ENCODE peak calls at places on chromosome 3, in ten cellular contexts. V is brain microvascular endothelial cell, U is retinal pigment epithelial cell, D is PC-9, S is fibroblast of the aortic adventitia, O is uterus, G is WTC11, Z is H9, K is MM.1S, R is AG09319. L is an unnamed sample.

GRCh38 chr3:172626241-172626640 is 84.6 kb downstream of the NCEH1 start:
- DNase-seq in Z (no peak), O (no peak), G (no peak), K (no peak), D (peak; percentile 44), S (peak; percentile 77), V (peak; percentile 68), R (no peak), U (peak; percentile 64), L (peak; percentile 51)

GRCh38 chr3:182533394-182533793 is 259.9 kb upstream of the ATP11B start:
- DNase-seq in K (no peak), O (no peak), D (peak; percentile 44), V (no peak), Z (no peak), G (no peak), U (peak; percentile 33), R (no peak), S (no peak), L (no peak)

GRCh38 chr3:146326875-146327543 is 76.1 kb upstream of the PLSCR4 start:
- DNase-seq in V (peak; percentile 60), K (peak; percentile 53), Z (no peak), R (peak; percentile 53), S (peak; percentile 88), G (no peak), U (no peak), O (peak; percentile 37), D (no peak), L (peak; percentile 26)

GRCh38 chr3:54215521-54215920 is 93.2 kb downstream of the CACNA2D3 start:
- DNase-seq in O (no peak), K (no peak), G (no peak), S (no peak), D (no peak), U (no peak), V (no peak), Z (no peak), R (no peak), L (no peak)

GRCh38 chr3:185423178-185423577 is 60.2 kb downstream of the MAP3K13 start:
- DNase-seq in U (no peak), O (no peak), V (peak; percentile 29), R (no peak), D (peak; percentile 29), G (no peak), S (peak; percentile 10), Z (no peak), K (peak; percentile 91), L (no peak)

GRCh38 chr3:120081719-120082118 is 12.5 kb downstream of the GSK3B start:
- DNase-seq in R (no peak), G (no peak), K (no peak), V (no peak), S (no peak), Z (no peak), O (no peak), U (no peak), D (no peak), L (no peak)

GRCh38 chr3:11059090-11059798 is 66.7 kb downstream of the SLC6A1 start:
- DNase-seq in Z (peak; percentile 82), D (peak; percentile 67), K (peak; percentile 36), U (peak; percentile 15), V (peak; percentile 73), G (peak; percentile 77), S (peak; percentile 78), O (peak; percentile 55), R (peak; percentile 18), L (peak; percentile 23)

GRCh38 chr3:29758108-29759020 is 477.5 kb downstream of the RBMS3 start:
- DNase-seq in S (peak; percentile 93), G (no peak), U (peak; percentile 71), D (no peak), O (no peak), Z (no peak), R (peak; percentile 79), V (no peak), K (no peak), L (peak; percentile 51)

GRCh38 chr3:22176911-22177310 is 425.9 kb upstream of the ZNF385D start:
- DNase-seq in V (no peak), D (no peak), K (no peak), Z (no peak), S (no peak), U (no peak), O (no peak), R (no peak), G (no peak), L (no peak)

GRCh38 chr3:190336516-190337189 is 14.4 kb upstream of the CLDN1 start:
- DNase-seq in K (no peak), U (no peak), G (no peak), S (no peak), R (no peak), Z (no peak), D (no peak), V (no peak), O (no peak), L (no peak)

GRCh38 chr3:190340071-190340470 is 17.8 kb upstream of the CLDN1 start:
- DNase-seq in K (no peak), O (no peak), Z (no peak), R (no peak), U (no peak), V (no peak), G (no peak), S (no peak), D (no peak), L (no peak)

GRCh38 chr3:190338717-190339116 is 16.5 kb upstream of the CLDN1 start:
- DNase-seq in Z (no peak), V (no peak), D (peak; percentile 30), U (no peak), K (no peak), O (no peak), S (peak; percentile 31), R (no peak), G (no peak), L (no peak)

GRCh38 chr3:190333961-190334360 is 11.7 kb upstream of the CLDN1 start:
- DNase-seq in Z (no peak), K (no peak), R (no peak), S (no peak), D (no peak), U (no peak), O (no peak), V (no peak), G (no peak), L (no peak)

DNA sequence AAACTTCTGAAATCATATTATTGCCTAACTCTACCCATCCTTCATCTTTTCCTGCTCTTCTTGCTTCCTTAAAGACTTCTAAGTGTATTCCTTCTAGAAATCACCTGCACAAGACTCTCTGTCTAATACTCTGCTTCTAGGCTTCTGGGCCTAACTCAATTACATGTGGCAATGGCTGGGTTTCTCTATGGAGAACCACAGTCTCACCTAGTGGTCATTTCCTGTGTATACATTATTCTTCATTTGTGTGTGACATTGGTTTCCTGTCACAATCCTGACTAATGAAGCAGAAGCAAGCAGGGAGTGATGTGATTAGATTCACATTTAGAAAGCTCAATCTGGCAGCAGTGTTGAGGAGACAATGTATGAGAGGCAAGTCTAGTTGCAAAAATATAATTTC is 16.9 kb upstream of the CLDN1 start:
- DNase-seq in Z (no peak), V (no peak), G (no peak), O (no peak), U (no peak), S (peak; percentile 37), D (no peak), R (no peak), K (peak; percentile 35), L (no peak)
- TF ChIP-seq CTCF in Z (peak; percentile 33), V (peak; percentile 36), G (no peak), O (no peak), U (no peak), S (peak; percentile 27), D (peak; percentile 41), R (no peak), K (peak; percentile 27), L (no peak)

DNA sequence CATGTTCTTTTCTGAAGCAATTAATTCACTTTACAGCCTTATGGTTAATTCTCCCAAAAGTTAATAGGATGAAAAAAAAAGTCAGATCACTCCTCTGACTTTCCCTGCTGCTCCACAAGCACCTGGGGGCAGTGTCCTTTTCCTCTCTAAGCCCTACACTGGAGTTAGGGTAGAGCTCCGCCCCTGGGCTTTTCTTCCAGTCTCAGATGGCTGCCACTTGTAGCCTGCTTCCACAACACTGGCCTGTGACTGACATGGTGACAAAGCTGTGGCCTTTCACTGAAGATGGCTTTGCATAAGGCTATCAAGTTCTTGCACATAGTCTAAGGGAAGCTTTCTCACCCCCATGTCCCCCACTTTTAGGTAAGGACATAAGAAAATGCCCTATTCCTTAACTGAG is 1.3 kb upstream of the MON1A start:
- DNase-seq in D (peak; percentile 39), G (peak; percentile 75), Z (peak; percentile 89), O (no peak), V (no peak), S (no peak), R (no peak), K (peak; percentile 39), U (no peak), L (no peak)
- TF ChIP-seq CTCF in D (no peak), G (no peak), Z (peak; percentile 59), O (no peak), V (no peak), S (no peak), R (no peak), K (peak; percentile 17), U (no peak), L (no peak)

GRCh38 chr3:122858373-122858772 is 63.5 kb downstream of the SLC49A4 start:
- DNase-seq in K (peak; percentile 51), S (peak; percentile 58), D (no peak), R (no peak), O (no peak), Z (no peak), V (peak; percentile 12), U (peak; percentile 2), G (no peak), L (no peak)
- TF ChIP-seq CTCF in K (peak; percentile 61), S (peak; percentile 47), D (peak; percentile 49), R (peak; percentile 47), O (peak; percentile 23), Z (peak; percentile 50), V (peak; percentile 13), U (peak; percentile 46), G (no peak), L (no peak)

GRCh38 chr3:139716908-139717485 is 39.2 kb upstream of the NMNAT3 start:
- DNase-seq in O (no peak), V (no peak), K (no peak), R (no peak), D (no peak), U (no peak), S (no peak), G (no peak), Z (no peak), L (no peak)

GRCh38 chr3:139715736-139716135 is 38.0 kb upstream of the NMNAT3 start:
- DNase-seq in R (no peak), Z (no peak), D (no peak), U (no peak), O (no peak), G (no peak), K (no peak), V (no peak), S (no peak), L (no peak)

GRCh38 chr3:139721370-139721769 is 43.6 kb upstream of the NMNAT3 start:
- DNase-seq in R (no peak), Z (no peak), K (no peak), G (no peak), S (no peak), V (no peak), U (no peak), D (no peak), O (no peak), L (no peak)

GRCh38 chr3:139718415-139718814 is 40.6 kb upstream of the NMNAT3 start:
- DNase-seq in U (peak; percentile 12), D (peak; percentile 24), V (peak; percentile 65), S (peak; percentile 45), R (peak; percentile 8), Z (peak; percentile 65), K (no peak), O (peak; percentile 37), G (peak; percentile 60), L (no peak)
- TF ChIP-seq CTCF in U (peak; percentile 85), D (peak; percentile 60), V (peak; percentile 92), S (peak; percentile 70), R (peak; percentile 70), Z (peak; percentile 75), K (no peak), O (no peak), G (peak; percentile 29), L (peak; percentile 66)

GRCh38 chr3:195895078-195895899 is 13.1 kb downstream of the TNK2 start:
- DNase-seq in U (no peak), K (peak; percentile 78), G (no peak), Z (no peak), O (peak; percentile 46), S (peak; percentile 17), V (no peak), D (peak; percentile 73), R (no peak), L (no peak)
- TF ChIP-seq CTCF in U (peak; percentile 44), K (peak; percentile 54), G (no peak), Z (no peak), O (no peak), S (peak; percentile 59), V (peak; percentile 58), D (no peak), R (peak; percentile 47), L (peak; percentile 68)